ENCODE peak calls at places on chromosomes 16 and 17, in five cellular contexts. D is NT2/D1, J is HCT116, K is H1, L is K562. Y is an unnamed sample.
A peak's percentile ranks its signal among the peaks of the same experiment; 100 is the strongest.

GRCh38 chr17:43171761-43172487 is 910 bp downstream of the NBR1 start:
- DNase-seq in D (no peak), J (peak; percentile 50), K (no peak), L (no peak), Y (no peak)

GRCh38 chr17:44360826-44361225 is 2.8 kb downstream of the FAM171A2 start:
- DNase-seq in D (no peak), J (no peak), K (no peak), L (peak; percentile 58), Y (no peak)

GRCh38 chr16:17364319-17365210 is 106.2 kb downstream of the XYLT1 start:
- DNase-seq in D (no peak), J (no peak), K (no peak), L (no peak), Y (no peak)

GRCh38 chr16:55384848-55385247 is 60.8 kb downstream of the IRX6 start:
- DNase-seq in D (no peak), J (no peak), K (no peak), L (no peak), Y (no peak)

GRCh38 chr16:23283571-23283970 is 18.5 kb upstream of the SCNN1B start:
- DNase-seq in D (no peak), J (no peak), K (no peak), L (no peak), Y (no peak)

GRCh38 chr17:64180089-64180488 is 50.1 kb upstream of the ERN1 start:
- DNase-seq in D (no peak), J (no peak), K (no peak), L (no peak), Y (no peak)

GRCh38 chr17:7191571-7192270 is 12.6 kb upstream of the ASGR1 start:
- DNase-seq in D (peak; percentile 47), J (no peak), K (peak; percentile 86), L (peak; percentile 37), Y (no peak)

GRCh38 chr16:16022683-16023064 is 73.3 kb downstream of the ABCC1 start:
- DNase-seq in D (no peak), J (no peak), K (no peak), L (peak; percentile 56), Y (no peak)

GRCh38 chr16:68490829-68491575 is 42.7 kb upstream of the SMPD3 start:
- DNase-seq in D (no peak), J (peak; percentile 74), K (no peak), L (no peak), Y (no peak)

DNA sequence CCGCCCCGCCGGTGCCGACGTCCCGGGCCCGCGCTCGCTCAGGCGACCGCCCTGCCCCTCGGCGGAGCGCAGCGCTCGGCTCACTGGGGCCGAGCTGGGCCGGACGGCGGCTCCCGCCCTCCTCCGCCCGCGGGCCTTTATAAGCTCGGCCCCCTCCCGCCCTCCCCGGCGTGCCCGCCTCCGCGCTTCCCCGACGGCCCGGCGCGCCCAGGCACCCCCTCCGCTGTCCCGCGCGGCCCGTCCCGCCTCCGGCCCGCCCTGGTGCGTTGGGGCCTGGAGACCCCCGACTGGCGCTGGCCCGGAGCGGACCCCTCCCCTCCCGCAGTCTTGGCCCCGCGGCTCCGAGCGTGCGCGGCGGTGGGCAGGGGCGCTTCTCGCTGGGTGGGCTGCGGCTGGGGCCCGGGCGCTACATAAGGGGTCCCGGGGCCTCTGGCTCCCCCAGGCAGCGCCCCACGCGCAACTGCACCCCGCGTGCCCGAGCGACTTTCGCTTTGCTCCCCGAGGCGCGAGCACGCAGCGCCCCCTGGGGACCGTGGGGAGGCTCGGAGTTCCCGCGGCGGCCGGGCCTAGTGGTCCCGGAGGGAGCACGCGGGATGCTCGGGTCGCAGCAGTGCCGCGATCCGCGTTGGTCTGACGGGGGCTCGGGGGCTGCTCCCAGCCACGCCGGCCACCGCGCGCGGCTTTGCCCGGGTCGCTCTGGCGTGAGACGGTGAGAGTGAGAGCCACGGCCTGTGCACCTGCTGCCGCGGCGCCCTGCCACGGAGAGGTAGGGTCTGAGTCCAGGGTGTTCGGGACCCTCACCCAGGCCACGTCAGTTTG is at the start of gene PIEZO1:
- DNase-seq in D (no peak), J (no peak), K (no peak), L (peak; percentile 84), Y (no peak)
- TF ChIP-seq ZNF274 in D (no peak), J (no peak), K (no peak), L (no peak), Y (no peak)

DNA sequence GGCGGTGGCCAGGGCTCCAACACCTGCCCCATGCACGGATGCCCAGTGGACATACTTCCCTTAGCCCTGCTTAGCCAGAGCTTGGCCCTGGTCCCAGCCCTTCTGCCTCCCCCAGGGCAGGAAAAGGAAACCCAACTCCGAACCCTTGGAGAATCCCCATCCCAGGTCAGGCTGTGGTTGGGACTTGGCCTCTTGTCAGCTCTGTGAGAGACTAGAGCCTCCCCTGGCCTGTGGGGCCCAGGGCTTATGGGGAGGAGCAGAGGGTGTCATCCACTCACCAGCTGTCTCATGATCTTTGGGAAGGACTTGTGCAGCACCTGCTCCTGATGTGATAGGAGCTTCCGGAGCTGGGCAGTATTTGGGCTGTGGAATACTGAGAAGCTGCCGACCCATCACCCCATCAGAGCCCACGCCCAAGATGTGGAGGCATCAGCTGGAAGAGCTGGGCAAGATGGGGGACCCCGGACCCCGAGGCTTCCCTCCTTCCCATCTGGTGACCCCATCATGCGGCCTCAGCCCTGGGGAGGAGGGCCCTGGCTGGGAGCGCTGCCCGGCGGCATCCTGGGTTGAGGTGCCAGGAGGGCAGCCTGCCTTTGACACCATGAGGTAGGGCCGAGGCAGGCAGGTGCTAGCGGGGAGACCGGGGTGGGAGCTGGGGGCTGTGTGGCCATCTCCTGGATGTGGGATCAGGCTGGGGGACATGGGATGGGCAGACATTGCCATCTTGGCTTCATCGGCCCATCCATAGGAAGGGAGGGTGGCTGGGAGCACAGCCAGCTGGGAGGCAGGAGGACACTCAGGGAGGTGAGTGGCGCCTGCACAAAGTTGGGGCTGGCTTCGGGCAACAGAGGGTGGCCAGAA is 45.1 kb downstream of the TNFRSF13B start:
- DNase-seq in D (no peak), J (no peak), K (no peak), L (no peak), Y (no peak)
- TF ChIP-seq ZNF274 in D (no peak), J (no peak), K (no peak), L (no peak), Y (no peak)

GRCh38 chr16:75265911-75266701 is 14.7 kb upstream of the BCAR1 start:
- DNase-seq in D (peak; percentile 61), J (no peak), K (peak; percentile 93), L (peak; percentile 94), Y (no peak)
- TF ChIP-seq ZNF274 in D (no peak), J (no peak), K (no peak), L (no peak), Y (no peak)

GRCh38 chr16:58018803-58019202 is 6.8 kb upstream of the MMP15 start:
- DNase-seq in D (no peak), J (no peak), K (peak; percentile 69), L (no peak), Y (no peak)
- TF ChIP-seq ZNF274 in D (no peak), J (no peak), K (no peak), L (no peak), Y (no peak)

GRCh38 chr17:75317671-75318070 is 28.4 kb upstream of the SLC25A19 start:
- DNase-seq in D (no peak), J (no peak), K (no peak), L (peak; percentile 51), Y (no peak)
- TF ChIP-seq ZNF274 in D (no peak), J (no peak), K (no peak), L (no peak), Y (no peak)

GRCh38 chr17:2025220-2025621 is at the start of gene RTN4RL1:
- DNase-seq in D (no peak), J (peak; percentile 74), K (peak; percentile 69), L (peak; percentile 85), Y (no peak)

GRCh38 chr17:2024572-2025219 is 438 bp downstream of the RTN4RL1 start:
- DNase-seq in D (no peak), J (no peak), K (peak; percentile 67), L (no peak), Y (no peak)

GRCh38 chr17:2023692-2024571 is 1.2 kb downstream of the RTN4RL1 start:
- DNase-seq in D (peak; percentile 78), J (peak; percentile 59), K (peak; percentile 82), L (peak; percentile 57), Y (no peak)

GRCh38 chr17:2027528-2028233 is 2.3 kb upstream of the DPH1 start:
- DNase-seq in D (no peak), J (no peak), K (no peak), L (no peak), Y (no peak)

GRCh38 chr17:2025622-2026309 is 632 bp upstream of the RTN4RL1 start:
- DNase-seq in D (no peak), J (no peak), K (peak; percentile 70), L (peak; percentile 59), Y (no peak)
- TF ChIP-seq ZNF274 in D (no peak), J (no peak), K (no peak), L (no peak), Y (no peak)

GRCh38 chr17:34255381-34255732 is 272 bp downstream of the CCL2 start:
- DNase-seq in D (no peak), J (no peak), K (no peak), L (no peak), Y (no peak)

GRCh38 chr17:34257986-34258326 is 2.9 kb downstream of the CCL2 start:
- DNase-seq in D (no peak), J (no peak), K (no peak), L (no peak), Y (no peak)

GRCh38 chr17:34259151-34259550 is 4.1 kb downstream of the CCL2 start:
- DNase-seq in D (no peak), J (no peak), K (no peak), L (no peak), Y (no peak)

GRCh38 chr17:34255841-34256240 is 756 bp downstream of the CCL2 start:
- DNase-seq in D (no peak), J (no peak), K (no peak), L (no peak), Y (no peak)

DNA sequence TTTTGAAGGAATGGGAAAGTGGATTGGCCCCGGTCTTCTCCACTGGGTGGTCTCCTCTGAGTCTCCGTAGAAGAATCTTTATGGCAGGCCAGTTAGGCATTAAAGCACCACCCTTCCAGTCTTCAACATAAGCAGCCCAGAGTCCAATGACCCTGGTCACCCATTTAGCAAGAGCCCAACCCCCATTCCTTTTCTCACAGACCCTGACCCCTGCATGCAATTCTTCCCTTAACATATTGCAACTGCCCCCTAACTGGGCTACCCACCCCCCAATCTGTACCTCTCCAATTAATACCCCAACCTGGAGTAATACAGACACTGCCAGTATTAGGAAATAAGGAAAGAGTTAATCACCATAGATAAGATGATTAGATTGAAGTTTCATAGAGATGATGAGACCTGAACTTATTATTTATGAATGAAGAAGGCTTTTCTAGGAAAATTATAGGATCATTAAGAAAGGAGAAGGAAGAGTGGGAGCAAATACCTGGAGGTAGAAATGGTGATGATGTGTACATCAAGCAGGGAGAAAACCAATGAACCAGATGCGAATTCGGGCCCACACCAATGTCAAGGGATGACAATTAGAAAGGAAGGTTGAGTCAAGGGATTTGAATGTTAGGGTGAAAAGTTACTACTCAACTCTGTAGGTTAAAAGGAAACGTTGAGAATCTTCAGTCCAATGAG is 2.4 kb downstream of the CCL2 start:
- DNase-seq in D (no peak), J (no peak), K (no peak), L (no peak), Y (no peak)
- TF ChIP-seq ZNF274 in D (no peak), J (no peak), K (no peak), L (no peak), Y (no peak)

Y was measured in GM12878.